ENCODE peak calls at places on chromosomes 6 and 20, in ten cellular contexts. F is EL; Y is CD8-positive, alpha-beta memory T cell; M is fibroblast of lung; Q is stomach; Z is AG08396; V is NCI-H2081; T is nephron progenitor cell; A is AG08395; N is left colon. O is an unnamed sample.

GRCh38 chr20:7193681-7194080 is 426.2 kb downstream of the BMP2 start:
- DNase-seq in T (no peak), N (no peak), M (no peak), Q (no peak), F (no peak), V (no peak), A (no peak), Y (no peak), Z (no peak), O (no peak)

GRCh38 chr20:20772492-20773047 is 60.1 kb upstream of the RALGAPA2 start:
- DNase-seq in A (no peak), Z (no peak), M (no peak), V (peak; percentile 37), F (no peak), Q (no peak), T (no peak), Y (no peak), N (no peak), O (no peak)

GRCh38 chr6:70956451-70957283 is at the start of gene B3GAT2:
- DNase-seq in T (peak; percentile 66), F (peak; percentile 14), Y (no peak), N (no peak), A (peak; percentile 8), Q (no peak), Z (peak; percentile 21), V (peak; percentile 44), M (peak; percentile 15), O (no peak)

GRCh38 chr6:26598267-26598666 is 1.5 kb downstream of the ABT1 start:
- DNase-seq in A (no peak), V (peak; percentile 65), T (no peak), Z (no peak), M (no peak), F (no peak), Q (no peak), N (no peak), Y (no peak), O (no peak)

GRCh38 chr20:33668087-33668790 is 1.5 kb downstream of the ACTL10 start:
- DNase-seq in T (peak; percentile 76), M (no peak), Q (peak; percentile 88), Z (peak; percentile 86), V (no peak), Y (no peak), F (no peak), N (no peak), A (peak; percentile 84), O (no peak)

GRCh38 chr6:84836366-84836765 is 72.0 kb upstream of the TBX18 start:
- DNase-seq in V (no peak), Y (no peak), N (no peak), T (no peak), Z (no peak), Q (no peak), F (no peak), M (no peak), A (no peak), O (no peak)

GRCh38 chr6:15661815-15662245 is 998 bp downstream of the DTNBP1 start:
- DNase-seq in Z (no peak), T (no peak), Y (no peak), N (no peak), Q (no peak), F (no peak), V (peak; percentile 48), M (no peak), A (no peak), O (no peak)

GRCh38 chr6:159654483-159655098 is 38.5 kb downstream of the SOD2 start:
- DNase-seq in T (peak; percentile 14), Y (peak; percentile 42), Q (no peak), F (peak; percentile 49), M (peak; percentile 55), A (peak; percentile 54), Z (peak; percentile 42), N (no peak), V (peak; percentile 30), O (no peak)

GRCh38 chr6:67812693-67813092 is 822.4 kb upstream of the ADGRB3 start:
- DNase-seq in Y (no peak), M (no peak), Z (no peak), F (no peak), V (no peak), N (no peak), Q (no peak), T (no peak), A (no peak), O (no peak)

GRCh38 chr6:3663081-3663480 is 88.4 kb downstream of the PXDC1 start:
- DNase-seq in T (no peak), M (no peak), F (no peak), N (no peak), Q (no peak), Y (no peak), A (no peak), V (no peak), Z (no peak), O (no peak)

GRCh38 chr20:63519765-63520593 is 586 bp upstream of the PPDPF start:
- DNase-seq in N (peak; percentile 58), Z (peak; percentile 76), A (peak; percentile 62), Y (peak; percentile 62), V (peak; percentile 27), T (peak; percentile 76), M (peak; percentile 49), F (peak; percentile 75), Q (no peak), O (no peak)

GRCh38 chr6:44976677-44977405 is 351.3 kb upstream of the RUNX2 start:
- DNase-seq in V (no peak), Z (no peak), A (no peak), F (no peak), Q (no peak), Y (peak; percentile 37), T (no peak), M (peak; percentile 65), N (no peak), O (no peak)

GRCh38 chr6:8080338-8081151 is 16.4 kb upstream of the BLOC1S5 start:
- DNase-seq in N (no peak), Y (no peak), A (peak; percentile 64), Q (no peak), V (no peak), F (peak; percentile 71), M (peak; percentile 69), Z (peak; percentile 32), T (no peak), O (no peak)

GRCh38 chr20:37615507-37616425 is 78.1 kb upstream of the CTNNBL1 start:
- DNase-seq in N (no peak), F (no peak), M (peak; percentile 20), Z (no peak), V (peak; percentile 31), Q (peak; percentile 55), Y (peak; percentile 6), T (peak; percentile 63), A (no peak), O (peak; percentile 8)

GRCh38 chr20:52992632-52993031 is 20.5 kb downstream of the TSHZ2 start:
- DNase-seq in V (no peak), Y (no peak), A (no peak), F (no peak), T (no peak), N (no peak), Z (no peak), Q (no peak), M (peak; percentile 56), O (no peak)

GRCh38 chr6:109082178-109082577 is 12.5 kb downstream of the SESN1 start:
- DNase-seq in A (peak; percentile 33), Q (no peak), M (peak; percentile 51), Z (no peak), V (no peak), Y (no peak), N (no peak), T (no peak), F (peak; percentile 25), O (no peak)

GRCh38 chr6:53662457-53662856 is 3.1 kb downstream of the KLHL31 start:
- DNase-seq in Q (no peak), M (no peak), Z (no peak), V (no peak), A (no peak), T (no peak), N (no peak), Y (no peak), F (no peak), O (no peak)

GRCh38 chr6:32153835-32154513 is at the start of gene PPT2:
- DNase-seq in V (peak; percentile 90), Z (peak; percentile 92), F (peak; percentile 91), T (peak; percentile 80), Q (peak; percentile 82), N (peak; percentile 90), M (peak; percentile 92), Y (peak; percentile 81), A (peak; percentile 89), O (no peak)

GRCh38 chr20:55266361-55266760 is 739.0 kb downstream of the CBLN4 start:
- DNase-seq in Z (no peak), Q (no peak), A (no peak), F (no peak), Y (no peak), T (no peak), M (no peak), V (no peak), N (no peak), O (no peak)

GRCh38 chr20:38230957-38231785 is 29.4 kb downstream of the KIAA1755 start:
- DNase-seq in A (no peak), Q (no peak), V (no peak), Z (no peak), N (no peak), F (peak; percentile 40), T (no peak), M (peak; percentile 58), Y (no peak), O (no peak)

GRCh38 chr20:37969949-37970855 is 63.1 kb downstream of the TTI1 start:
- DNase-seq in M (no peak), A (peak; percentile 27), V (no peak), N (no peak), F (peak; percentile 12), Q (no peak), T (no peak), Z (no peak), Y (no peak), O (no peak)

GRCh38 chr6:1461207-1461606 is 71.8 kb downstream of the FOXF2 start:
- DNase-seq in M (peak; percentile 95), Q (no peak), V (no peak), Z (peak; percentile 34), Y (no peak), N (no peak), T (no peak), A (peak; percentile 63), F (peak; percentile 82), O (no peak)

GRCh38 chr6:27500177-27500576 is 27.3 kb upstream of the ZNF184 start:
- DNase-seq in Q (no peak), F (no peak), N (no peak), Y (no peak), A (no peak), M (no peak), Z (no peak), T (no peak), V (no peak), O (no peak)

GRCh38 chr6:122033564-122034181 is 365.8 kb upstream of the HSF2 start:
- DNase-seq in Y (no peak), A (peak; percentile 70), N (no peak), M (peak; percentile 60), Z (peak; percentile 36), Q (no peak), V (peak; percentile 74), F (peak; percentile 59), T (peak; percentile 11), O (no peak)

GRCh38 chr20:23629017-23629541 is 8.7 kb downstream of the CST3 start:
- DNase-seq in A (peak; percentile 32), T (no peak), Y (no peak), V (no peak), M (peak; percentile 81), Q (peak; percentile 70), N (peak; percentile 81), Z (peak; percentile 49), F (peak; percentile 37), O (no peak)

GRCh38 chr6:490251-491037 is 98.9 kb downstream of the IRF4 start:
- DNase-seq in N (no peak), Y (no peak), T (no peak), V (no peak), M (no peak), F (no peak), A (no peak), Z (no peak), Q (no peak), O (no peak)

GRCh38 chr6:108839068-108839467 is 9.2 kb upstream of the ARMC2 start:
- DNase-seq in Y (no peak), V (no peak), F (no peak), Z (no peak), A (no peak), M (no peak), Q (no peak), N (no peak), T (peak; percentile 16), O (peak; percentile 32)

GRCh38 chr6:111354751-111355150 is 128.3 kb downstream of the REV3L start:
- DNase-seq in F (no peak), Y (no peak), T (no peak), Q (no peak), V (no peak), A (no peak), N (no peak), Z (no peak), M (no peak), O (no peak)

O was measured in NK-92 treated with Interleukin-12 subunit alpha and Interleukin-12 subunit beta, amount 100 ng/mL, for 24 hours.